ENCODE peak calls at places on chromosomes 13 and 19, in six cellular contexts. F is activated CD8-positive, alpha-beta memory T cell treated with anti-CD3 and anti-CD28 coated beads, Interleukin-2, amount 50 U/mL, for 48 hours; I is T-helper 9 cell; D is ELF-1; U is left colon; V is AG04449. Z is an unnamed sample.

GRCh38 chr19:44653977-44654784 is 10.5 kb downstream of the PVR start:
- DNase-seq in V (no peak), I (peak; percentile 45), F (peak; percentile 81), D (peak; percentile 57), U (peak; percentile 86), Z (peak; percentile 70)

GRCh38 chr19:47756627-47756929 is 11.2 kb downstream of the NOP53 start:
- DNase-seq in I (no peak), V (no peak), D (no peak), F (no peak), U (no peak), Z (no peak)

GRCh38 chr19:46283771-46284170 is 13.1 kb upstream of the HIF3A start:
- DNase-seq in F (no peak), V (no peak), U (no peak), I (no peak), D (no peak), Z (no peak)

GRCh38 chr13:22017226-22017625 is 346.4 kb downstream of the FGF9 start:
- DNase-seq in F (no peak), V (no peak), D (no peak), U (no peak), I (no peak), Z (no peak)

GRCh38 chr19:54574051-54574450 is 461 bp downstream of the LILRA2 start:
- DNase-seq in U (no peak), V (no peak), F (no peak), D (no peak), I (no peak), Z (no peak)

GRCh38 chr19:40284501-40285352 is at the start of gene AKT2:
- DNase-seq in U (peak; percentile 74), V (no peak), I (peak; percentile 62), F (peak; percentile 89), D (no peak), Z (peak; percentile 95)

GRCh38 chr13:49022472-49023144 is 46.9 kb downstream of the FNDC3A start:
- DNase-seq in V (no peak), F (no peak), U (no peak), D (no peak), I (no peak), Z (no peak)

GRCh38 chr13:107941345-107942029 is 273.8 kb downstream of the LIG4 start:
- DNase-seq in I (no peak), D (no peak), F (no peak), V (no peak), U (no peak), Z (no peak)

GRCh38 chr19:677601-678380 is 1.6 kb downstream of the FSTL3 start:
- DNase-seq in U (no peak), I (no peak), V (no peak), D (peak; percentile 38), F (no peak), Z (peak; percentile 47)

GRCh38 chr19:18603255-18603957 is 3.2 kb downstream of the CRLF1 start:
- DNase-seq in U (no peak), V (no peak), D (peak; percentile 62), I (no peak), F (peak; percentile 54), Z (peak; percentile 70)

GRCh38 chr19:16623066-16623465 is 4.9 kb downstream of the MED26 start:
- DNase-seq in I (no peak), F (no peak), U (no peak), V (no peak), D (no peak), Z (no peak)